ENCODE peak calls at places on chromosomes 2 and 18, in nine cellular contexts. O, B, C, M, V, I, Z, W and Y are unnamed samples.

GRCh38 chr2:44273076-44273475 is 2.2 kb upstream of the SLC3A1 start:
- DNase-seq in O (no peak), B (no peak), C (no peak), M (no peak), V (no peak), I (no peak), Z (no peak), W (no peak), Y (no peak)

GRCh38 chr18:10927290-10927979 is 221.9 kb downstream of the PIEZO2 start:
- DNase-seq in O (no peak), B (no peak), C (no peak), M (no peak), V (no peak), I (peak), Z (no peak), W (no peak), Y (no peak)

GRCh38 chr2:190352668-190353536 is 9.5 kb downstream of the INPP1 start:
- DNase-seq in O (peak), B (no peak), C (no peak), M (no peak), V (no peak), I (no peak), Z (no peak), W (no peak), Y (no peak)

GRCh38 chr2:218270721-218271486 is 585 bp downstream of the PNKD start:
- DNase-seq in O (no peak), B (no peak), C (no peak), M (no peak), V (peak), I (no peak), Z (no peak), W (no peak), Y (peak)

GRCh38 chr2:64380853-64381527 is 73.0 kb upstream of the LGALSL start:
- DNase-seq in O (no peak), B (no peak), C (no peak), M (no peak), V (no peak), I (no peak), Z (no peak), W (no peak), Y (no peak)

GRCh38 chr18:45731706-45732105 is 7.7 kb downstream of the SLC14A1 start:
- DNase-seq in O (no peak), B (no peak), C (no peak), M (no peak), V (no peak), I (no peak), Z (no peak), W (no peak), Y (no peak)

GRCh38 chr2:37436324-37436723 is 91.9 kb downstream of the QPCT start:
- DNase-seq in O (no peak), B (no peak), C (no peak), M (no peak), V (no peak), I (peak), Z (no peak), W (no peak), Y (no peak)

GRCh38 chr18:21865043-21865442 is 124.5 kb downstream of the MIB1 start:
- DNase-seq in O (peak), B (no peak), C (no peak), M (no peak), V (no peak), I (peak), Z (no peak), W (no peak), Y (no peak)

GRCh38 chr2:61353909-61354308 is 117.0 kb downstream of the USP34 start:
- DNase-seq in O (no peak), B (no peak), C (no peak), M (no peak), V (no peak), I (no peak), Z (no peak), W (no peak), Y (no peak)

GRCh38 chr2:18398833-18399232 is 161.6 kb downstream of the RDH14 start:
- DNase-seq in O (no peak), B (no peak), C (no peak), M (no peak), V (no peak), I (no peak), Z (no peak), W (no peak), Y (no peak)

GRCh38 chr2:189285351-189285750 is 105.8 kb upstream of the COL5A2 start:
- DNase-seq in O (no peak), B (no peak), C (no peak), M (no peak), V (no peak), I (peak), Z (no peak), W (no peak), Y (no peak)

GRCh38 chr2:9000442-9000841 is 3.0 kb downstream of the MBOAT2 start:
- DNase-seq in O (no peak), B (no peak), C (no peak), M (no peak), V (no peak), I (no peak), Z (no peak), W (no peak), Y (no peak)

GRCh38 chr18:45127395-45127794 is 446.7 kb downstream of the SETBP1 start:
- DNase-seq in O (no peak), B (no peak), C (no peak), M (no peak), V (no peak), I (no peak), Z (no peak), W (no peak), Y (no peak)

GRCh38 chr2:194301946-194302345 is 1355.1 kb upstream of the SLC39A10 start:
- DNase-seq in O (no peak), B (no peak), C (no peak), M (no peak), V (no peak), I (no peak), Z (no peak), W (no peak), Y (no peak)

GRCh38 chr2:205864511-205864910 is 182.2 kb downstream of the NRP2 start:
- DNase-seq in O (no peak), B (no peak), C (no peak), M (no peak), V (no peak), I (no peak), Z (no peak), W (no peak), Y (no peak)

GRCh38 chr2:157782057-157782845 is 93.9 kb downstream of the ACVR1 start:
- DNase-seq in O (peak), B (no peak), C (no peak), M (no peak), V (no peak), I (peak), Z (peak), W (no peak), Y (no peak)

GRCh38 chr2:151070253-151070652 is 191.4 kb downstream of the RBM43 start:
- DNase-seq in O (no peak), B (no peak), C (no peak), M (no peak), V (no peak), I (no peak), Z (no peak), W (no peak), Y (no peak)

GRCh38 chr2:72886505-72887031 is 640 bp upstream of the SPR start:
- DNase-seq in O (no peak), B (no peak), C (no peak), M (no peak), V (no peak), I (no peak), Z (no peak), W (no peak), Y (no peak)

GRCh38 chr2:199627417-199627816 is 169.7 kb upstream of the SATB2 start:
- DNase-seq in O (no peak), B (no peak), C (no peak), M (no peak), V (no peak), I (no peak), Z (no peak), W (no peak), Y (no peak)

GRCh38 chr2:51028829-51029228 is 3.1 kb downstream of the NRXN1 start:
- DNase-seq in O (no peak), B (no peak), C (no peak), M (no peak), V (no peak), I (peak), Z (no peak), W (no peak), Y (no peak)

GRCh38 chr2:85741811-85742507 is 11.8 kb upstream of the ATOH8 start:
- DNase-seq in O (peak), B (peak), C (no peak), M (peak), V (peak), I (peak), Z (peak), W (peak), Y (no peak)
- TF ChIP-seq POLR2A in O (no peak), B (no peak), C (no peak), M (no peak), V (no peak), I (no peak), Z (peak), W (no peak), Y (no peak)

GRCh38 chr2:13901526-13901925 is 731.0 kb upstream of the LRATD1 start:
- DNase-seq in O (peak), B (no peak), C (no peak), M (no peak), V (no peak), I (no peak), Z (no peak), W (no peak), Y (no peak)
- TF ChIP-seq POLR2A in O (no peak), B (no peak), C (no peak), M (no peak), V (no peak), I (no peak), Z (no peak), W (no peak), Y (no peak)

GRCh38 chr2:53829252-53829651 is 30.5 kb downstream of the GPR75 start:
- DNase-seq in O (peak), B (no peak), C (no peak), M (no peak), V (no peak), I (no peak), Z (no peak), W (no peak), Y (no peak)

GRCh38 chr2:53826587-53827397 is 33.0 kb downstream of the GPR75 start:
- DNase-seq in O (peak), B (no peak), C (no peak), M (no peak), V (no peak), I (peak), Z (peak), W (no peak), Y (no peak)

GRCh38 chr2:53828331-53828730 is 31.4 kb downstream of the GPR75 start:
- DNase-seq in O (no peak), B (no peak), C (no peak), M (no peak), V (no peak), I (no peak), Z (no peak), W (no peak), Y (no peak)

GRCh38 chr2:53827398-53828175 is 32.2 kb downstream of the GPR75 start:
- DNase-seq in O (no peak), B (no peak), C (no peak), M (no peak), V (no peak), I (peak), Z (no peak), W (no peak), Y (no peak)

DNA sequence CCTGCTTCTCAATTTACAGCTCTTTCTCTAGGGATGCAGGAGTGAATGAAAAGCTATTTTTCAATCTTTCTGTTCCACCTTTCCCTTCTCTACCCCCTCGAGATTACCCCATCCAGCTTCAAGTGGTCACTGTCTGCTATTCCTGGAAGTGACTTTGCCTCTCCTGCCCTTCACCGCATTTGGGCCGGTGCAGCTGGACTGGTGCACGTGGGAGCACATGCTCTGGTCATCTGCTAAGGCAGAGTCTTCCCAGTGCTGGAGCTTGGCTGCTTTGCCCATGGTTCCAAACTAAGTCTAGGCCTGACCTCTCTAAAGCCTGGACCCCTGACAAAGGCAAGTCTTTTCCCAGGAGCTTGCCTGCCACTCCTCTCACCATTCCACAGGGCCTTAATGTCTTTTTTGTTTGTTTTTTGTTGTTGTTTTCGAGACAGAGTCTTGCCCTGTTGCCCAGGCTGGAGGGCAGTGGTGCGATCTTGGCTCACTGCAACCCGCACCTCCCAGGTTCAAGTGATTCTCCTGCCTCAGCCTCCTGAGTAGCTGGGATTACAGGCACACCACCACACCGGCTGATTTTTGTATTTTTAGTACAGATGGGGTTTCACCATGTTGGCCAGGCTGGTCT is 30.0 kb downstream of the GPR75 start:
- DNase-seq in O (no peak), B (no peak), C (no peak), M (no peak), V (no peak), I (no peak), Z (no peak), W (peak), Y (no peak)
- TF ChIP-seq POLR2A in O (no peak), B (no peak), C (no peak), M (no peak), V (no peak), I (no peak), Z (no peak), W (no peak), Y (no peak)

DNA sequence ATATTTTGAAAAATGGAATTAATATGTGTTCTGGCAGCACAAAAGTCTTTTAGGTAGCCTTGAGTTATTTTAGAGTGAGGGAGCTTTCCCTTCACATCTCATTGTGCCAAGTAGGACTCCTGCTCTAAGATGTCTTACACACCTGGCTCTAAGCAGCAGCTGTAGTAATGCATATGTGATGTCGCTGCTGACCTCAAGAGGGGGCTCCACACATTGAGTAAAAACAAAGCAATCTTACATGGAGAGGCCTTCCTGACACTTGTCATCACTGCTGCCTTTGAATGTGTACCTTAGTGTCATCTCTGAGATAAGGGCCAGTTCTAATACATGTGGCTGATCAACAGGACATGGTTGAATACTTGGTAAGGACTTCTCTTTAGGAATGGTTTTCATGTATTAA is 75.8 kb downstream of the ACTR3 start:
- DNase-seq in O (peak), B (no peak), C (no peak), M (no peak), V (no peak), I (peak), Z (no peak), W (no peak), Y (no peak)
- TF ChIP-seq POLR2A in O (no peak), B (no peak), C (no peak), M (no peak), V (no peak), I (no peak), Z (no peak), W (no peak), Y (no peak)

DNA sequence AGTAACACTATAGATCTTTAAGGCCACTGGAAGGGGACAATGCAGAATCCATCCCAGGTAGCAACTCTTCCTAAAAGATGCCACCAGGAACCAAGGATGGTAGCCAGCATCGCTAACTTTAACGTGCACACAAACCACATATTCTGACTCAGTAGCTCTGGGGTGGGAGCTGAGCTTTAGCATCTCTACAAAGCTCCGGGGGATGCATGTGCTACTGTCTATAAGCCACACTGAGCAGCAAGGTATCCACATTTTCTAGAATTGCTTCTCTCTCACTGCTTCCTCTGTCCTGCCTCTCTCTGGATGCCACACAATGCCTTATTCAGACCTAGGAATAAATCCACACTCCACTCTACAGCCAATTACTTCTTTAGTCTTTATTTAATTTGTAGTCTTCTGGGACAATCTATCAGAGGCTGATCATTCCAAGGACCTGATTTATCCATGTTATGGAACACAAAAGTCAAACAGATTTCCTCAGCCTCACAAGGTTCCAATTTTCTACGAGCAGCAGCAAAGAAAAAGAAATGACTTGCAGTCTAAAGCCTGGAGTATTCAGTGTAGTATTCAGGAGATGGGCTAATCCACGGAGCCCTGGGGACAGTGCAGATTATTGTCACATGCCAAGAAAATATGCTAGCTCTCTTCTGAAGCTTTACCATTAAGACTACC is 4.4 kb downstream of the BCL2 start:
- DNase-seq in O (no peak), B (no peak), C (no peak), M (no peak), V (no peak), I (no peak), Z (no peak), W (no peak), Y (no peak)
- TF ChIP-seq POLR2A in O (no peak), B (no peak), C (no peak), M (no peak), V (no peak), I (no peak), Z (no peak), W (no peak), Y (no peak)

GRCh38 chr2:120554625-120555032 is 181.0 kb upstream of the GLI2 start:
- DNase-seq in O (peak), B (no peak), C (no peak), M (no peak), V (no peak), I (no peak), Z (no peak), W (no peak), Y (no peak)

GRCh38 chr2:120551540-120551939 is 184.1 kb upstream of the GLI2 start:
- DNase-seq in O (no peak), B (no peak), C (no peak), M (no peak), V (no peak), I (peak), Z (no peak), W (no peak), Y (no peak)

GRCh38 chr2:120552079-120552478 is 183.6 kb upstream of the GLI2 start:
- DNase-seq in O (no peak), B (no peak), C (no peak), M (no peak), V (no peak), I (no peak), Z (no peak), W (no peak), Y (no peak)

GRCh38 chr2:120550893-120551446 is 184.7 kb upstream of the GLI2 start:
- DNase-seq in O (peak), B (no peak), C (no peak), M (no peak), V (no peak), I (no peak), Z (no peak), W (no peak), Y (no peak)

GRCh38 chr2:120552800-120553471 is 182.7 kb upstream of the GLI2 start:
- DNase-seq in O (peak), B (peak), C (peak), M (peak), V (peak), I (peak), Z (peak), W (peak), Y (peak)
- TF ChIP-seq POLR2A in O (no peak), B (no peak), C (no peak), M (no peak), V (no peak), I (no peak), Z (no peak), W (no peak), Y (no peak)

GRCh38 chr18:49562481-49563129 is 748 bp downstream of the LIPG start:
- DNase-seq in O (no peak), B (no peak), C (no peak), M (no peak), V (peak), I (no peak), Z (no peak), W (peak), Y (no peak)

GRCh38 chr18:49561377-49562193 is at the start of gene LIPG:
- DNase-seq in O (peak), B (peak), C (no peak), M (peak), V (peak), I (peak), Z (peak), W (peak), Y (no peak)

GRCh38 chr18:49561127-49561376 is 805 bp upstream of the LIPG start:
- DNase-seq in O (no peak), B (no peak), C (no peak), M (no peak), V (no peak), I (no peak), Z (no peak), W (no peak), Y (no peak)

GRCh38 chr18:49558356-49558755 is 3.5 kb upstream of the LIPG start:
- DNase-seq in O (no peak), B (no peak), C (no peak), M (no peak), V (no peak), I (no peak), Z (no peak), W (no peak), Y (no peak)

GRCh38 chr18:49560277-49561126 is 1.4 kb upstream of the LIPG start:
- DNase-seq in O (no peak), B (no peak), C (no peak), M (no peak), V (peak), I (no peak), Z (peak), W (no peak), Y (no peak)
- TF ChIP-seq POLR2A in O (no peak), B (no peak), C (no peak), M (no peak), V (peak), I (no peak), Z (no peak), W (no peak), Y (no peak)

GRCh38 chr18:27843783-27844415 is 333.0 kb downstream of the CDH2 start:
- DNase-seq in O (no peak), B (no peak), C (no peak), M (no peak), V (no peak), I (peak), Z (no peak), W (no peak), Y (no peak)

GRCh38 chr18:27847412-27847811 is 329.5 kb downstream of the CDH2 start:
- DNase-seq in O (no peak), B (no peak), C (no peak), M (no peak), V (no peak), I (no peak), Z (peak), W (no peak), Y (no peak)

GRCh38 chr18:27844416-27844792 is 332.5 kb downstream of the CDH2 start:
- DNase-seq in O (no peak), B (no peak), C (no peak), M (no peak), V (no peak), I (peak), Z (no peak), W (no peak), Y (no peak)

GRCh38 chr18:27845897-27846296 is 331.0 kb downstream of the CDH2 start:
- DNase-seq in O (no peak), B (no peak), C (no peak), M (no peak), V (no peak), I (no peak), Z (no peak), W (no peak), Y (no peak)
- TF ChIP-seq POLR2A in O (no peak), B (no peak), C (no peak), M (no peak), V (no peak), I (no peak), Z (no peak), W (no peak), Y (no peak)

GRCh38 chr2:106195996-106196395 is 1.9 kb upstream of the UXS1 start:
- DNase-seq in O (no peak), B (no peak), C (no peak), M (no peak), V (no peak), I (no peak), Z (no peak), W (no peak), Y (no peak)

GRCh38 chr2:106192752-106193490 is 1.2 kb downstream of the UXS1 start:
- DNase-seq in O (peak), B (no peak), C (no peak), M (peak), V (peak), I (peak), Z (no peak), W (peak), Y (peak)

GRCh38 chr2:106193491-106193976 is 567 bp downstream of the UXS1 start:
- DNase-seq in O (peak), B (peak), C (peak), M (peak), V (peak), I (no peak), Z (peak), W (peak), Y (peak)

GRCh38 chr2:106195456-106195855 is 1.4 kb upstream of the UXS1 start:
- DNase-seq in O (no peak), B (no peak), C (no peak), M (no peak), V (no peak), I (no peak), Z (no peak), W (no peak), Y (no peak)

GRCh38 chr2:106193977-106194778 is at the start of gene UXS1:
- DNase-seq in O (peak), B (peak), C (peak), M (peak), V (peak), I (peak), Z (peak), W (peak), Y (peak)
- TF ChIP-seq POLR2A in O (peak), B (no peak), C (peak), M (peak), V (peak), I (peak), Z (peak), W (peak), Y (peak)